ENCODE peak calls at places on chromosomes 16 and 17, in six cellular contexts. O is heart left ventricle, N is MM.1S, W is cardiac muscle cell, M is tibial nerve, H is Karpas-422. B is an unnamed sample.

GRCh38 chr17:8109669-8110455 is 8.5 kb downstream of the ALOXE3 start:
- DNase-seq in W (peak), M (no peak), H (peak), O (peak), N (peak), B (peak)

GRCh38 chr16:8868272-8869211 is at the start of gene CARHSP1:
- DNase-seq in N (peak), M (peak), H (peak), O (peak), W (peak), B (peak)

GRCh38 chr16:66641387-66641786 is 36.9 kb downstream of the CMTM3 start:
- DNase-seq in M (no peak), W (no peak), O (no peak), N (no peak), H (no peak), B (no peak)

GRCh38 chr17:19460695-19461094 is 49.7 kb downstream of the RNF112 start:
- DNase-seq in H (peak), O (no peak), N (no peak), W (no peak), M (no peak), B (peak)

GRCh38 chr16:56742030-56742984 is 12.4 kb downstream of the NUP93 start:
- DNase-seq in H (no peak), N (no peak), M (no peak), W (peak), O (no peak), B (no peak)

GRCh38 chr16:24309222-24309905 is 53.2 kb downstream of the CACNG3 start:
- DNase-seq in H (no peak), N (no peak), O (no peak), M (no peak), W (peak), B (no peak)

GRCh38 chr17:42827472-42827871 is 3.4 kb upstream of the BECN1 start:
- DNase-seq in M (no peak), O (no peak), W (no peak), N (no peak), H (no peak), B (no peak)

GRCh38 chr16:9077001-9077809 is 14.2 kb upstream of the HAPSTR1 start:
- DNase-seq in W (no peak), N (peak), M (no peak), H (no peak), O (no peak), B (no peak)

GRCh38 chr16:9125658-9126492 is 34.4 kb downstream of the HAPSTR1 start:
- DNase-seq in O (no peak), W (no peak), H (no peak), N (no peak), M (no peak), B (no peak)

GRCh38 chr16:50274771-50275415 is 8.5 kb downstream of the ADCY7 start:
- DNase-seq in W (no peak), M (no peak), O (no peak), N (peak), H (no peak), B (no peak)

GRCh38 chr16:47460301-47460754 is 535 bp downstream of the ITFG1 start:
- DNase-seq in O (no peak), M (no peak), H (no peak), N (no peak), W (no peak), B (no peak)

GRCh38 chr17:67718325-67718941 is 697 bp downstream of the NOL11 start:
- DNase-seq in O (no peak), H (peak), M (no peak), N (peak), W (peak), B (no peak)

GRCh38 chr17:4739122-4740024 is at the start of the genes CXCL16 and ZMYND15:
- DNase-seq in H (peak), W (peak), O (peak), N (peak), M (no peak), B (peak)

GRCh38 chr17:14559720-14560119 is 258.8 kb downstream of the HS3ST3B1 start:
- DNase-seq in M (no peak), W (no peak), N (no peak), H (no peak), O (no peak), B (no peak)

GRCh38 chr16:86374603-86375002 is 135.7 kb upstream of the FOXF1 start:
- DNase-seq in O (no peak), M (no peak), H (no peak), W (no peak), N (no peak), B (no peak)

GRCh38 chr16:17273142-17273561 is 197.6 kb downstream of the XYLT1 start:
- DNase-seq in H (no peak), W (peak), N (no peak), O (no peak), M (no peak), B (no peak)

GRCh38 chr17:55571095-55571494 is 59.8 kb upstream of the SMIM36 start:
- DNase-seq in M (no peak), N (no peak), H (no peak), W (no peak), O (no peak), B (no peak)

GRCh38 chr17:68512967-68513474 is 791 bp downstream of the PRKAR1A start:
- DNase-seq in H (peak), W (peak), N (peak), O (peak), M (no peak), B (peak)

GRCh38 chr16:66581246-66581952 is 2.1 kb downstream of the CMTM2 start:
- DNase-seq in H (no peak), N (no peak), W (peak), O (no peak), M (no peak), B (no peak)

GRCh38 chr17:29283496-29283895 is 10.5 kb downstream of the NUFIP2 start:
- DNase-seq in W (no peak), H (no peak), N (no peak), M (no peak), O (no peak), B (no peak)

GRCh38 chr16:86993426-86994110 is 323.6 kb downstream of the C16orf95 start:
- DNase-seq in O (no peak), W (no peak), M (no peak), N (no peak), H (no peak), B (no peak)

GRCh38 chr16:8957061-8957392 is 6.7 kb downstream of the USP7 start:
- DNase-seq in W (no peak), M (no peak), O (no peak), H (no peak), N (no peak), B (no peak)

GRCh38 chr17:35046740-35047283 is 16.7 kb downstream of the RFFL start:
- DNase-seq in W (peak), O (no peak), M (no peak), H (no peak), N (peak), B (no peak)

GRCh38 chr17:81509048-81509686 is 3.4 kb downstream of the ACTG1 start:
- DNase-seq in O (no peak), H (peak), W (peak), M (no peak), N (peak), B (no peak)

GRCh38 chr17:892958-893357 is 86.6 kb downstream of the NXN start:
- DNase-seq in N (no peak), H (no peak), W (no peak), M (no peak), O (no peak), B (no peak)

GRCh38 chr17:65039349-65039988 is 17.1 kb downstream of the GNA13 start:
- DNase-seq in N (peak), H (no peak), O (no peak), M (no peak), W (no peak), B (no peak)

GRCh38 chr16:13873835-13874438 is 46.0 kb upstream of the ERCC4 start:
- DNase-seq in W (peak), H (no peak), M (no peak), O (no peak), N (no peak), B (peak)

GRCh38 chr17:14515015-14515414 is 214.1 kb downstream of the HS3ST3B1 start:
- DNase-seq in M (no peak), O (no peak), N (no peak), H (no peak), W (peak), B (no peak)

GRCh38 chr17:17167356-17167755 is 38.8 kb downstream of the PLD6 start:
- DNase-seq in W (no peak), O (no peak), H (no peak), M (no peak), N (no peak), B (no peak)

GRCh38 chr16:84176192-84177053 is 10.4 kb downstream of the TAF1C start:
- DNase-seq in W (no peak), N (no peak), M (no peak), H (no peak), O (no peak), B (no peak)

GRCh38 chr17:36495076-36495578 is 8.6 kb downstream of the ZNHIT3 start:
- DNase-seq in W (no peak), H (no peak), M (no peak), N (no peak), O (no peak), B (no peak)

GRCh38 chr17:77325537-77325825 is 184.7 kb downstream of the SEC14L1 start:
- DNase-seq in W (no peak), O (no peak), M (no peak), N (no peak), H (no peak), B (no peak)

GRCh38 chr16:9557266-9557665 is 465.8 kb downstream of the HAPSTR1 start:
- DNase-seq in O (no peak), H (no peak), N (no peak), W (no peak), M (no peak), B (no peak)

GRCh38 chr17:77892031-77892430 is 66.5 kb upstream of the TNRC6C start:
- DNase-seq in M (no peak), O (no peak), H (no peak), N (no peak), W (no peak), B (no peak)

GRCh38 chr16:27547134-27547533 is 2.6 kb downstream of the GTF3C1 start:
- DNase-seq in O (peak), H (no peak), W (peak), M (no peak), N (no peak), B (no peak)

GRCh38 chr17:35559495-35559894 is 1.1 kb downstream of the SLFN14 start:
- DNase-seq in N (no peak), W (no peak), O (no peak), H (no peak), M (no peak), B (no peak)

GRCh38 chr17:10151667-10152496 is 46.5 kb downstream of the GAS7 start:
- DNase-seq in N (no peak), H (peak), M (no peak), O (no peak), W (peak), B (no peak)

DNA sequence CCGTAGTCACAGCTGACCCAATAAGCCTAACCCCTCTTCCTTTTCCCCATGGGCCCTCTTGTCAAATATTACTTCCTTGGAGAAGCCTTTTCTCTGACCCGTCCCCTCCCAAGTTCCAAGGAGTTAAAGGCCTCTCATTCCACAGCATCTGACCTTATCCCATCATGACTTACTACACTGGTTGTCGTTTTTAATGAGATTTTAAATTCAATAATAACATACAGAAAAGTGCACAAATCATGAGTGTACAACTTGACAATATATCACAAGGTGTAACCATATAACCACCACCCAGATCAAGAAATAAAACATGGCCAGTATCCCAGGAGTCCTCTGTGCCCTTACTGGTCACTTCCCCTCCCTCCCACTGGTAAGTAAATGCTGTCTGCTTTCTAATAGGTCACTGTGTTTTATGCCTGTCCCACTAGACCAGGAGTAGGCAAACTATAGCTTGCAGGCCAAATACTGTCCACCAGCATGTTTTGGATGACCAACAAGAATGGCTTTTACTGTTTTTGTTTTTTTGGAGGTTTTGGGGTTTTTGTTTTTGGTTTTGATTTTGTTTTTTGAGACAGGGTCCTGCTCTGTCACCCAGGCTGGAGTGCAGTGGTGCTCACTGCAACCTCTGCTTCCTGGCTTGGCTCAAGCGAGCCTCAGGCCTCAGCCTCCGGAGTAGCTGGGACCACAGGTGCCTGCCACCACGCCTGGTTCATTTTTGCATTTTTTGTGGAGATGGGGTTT is 1.2 kb upstream of the FDXR start:
- DNase-seq in H (no peak), W (no peak), N (no peak), O (no peak), M (no peak), B (no peak)
- H3K27ac ChIP-seq in H (peak), W (peak), N (peak), O (peak), M (peak), B (no peak)

DNA sequence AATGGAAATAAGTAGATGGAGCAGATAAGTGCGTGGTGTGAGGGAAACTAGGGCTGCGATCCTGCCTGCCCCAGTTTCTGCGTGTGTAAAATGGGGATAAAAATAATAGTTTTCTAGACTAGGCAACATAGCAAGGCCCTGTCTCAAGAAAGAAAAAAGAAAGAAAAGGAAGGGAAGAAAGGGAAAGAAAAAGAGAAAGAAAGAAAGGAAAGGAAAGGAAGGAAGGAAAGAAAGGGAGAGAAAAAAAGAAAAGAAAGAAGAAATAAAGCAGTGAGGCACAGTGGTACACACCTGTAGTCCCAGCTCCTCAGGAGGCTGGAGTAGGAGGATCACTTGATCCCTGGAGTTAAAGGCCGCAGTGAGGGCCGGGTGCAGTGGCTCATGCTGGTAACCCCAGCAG is 2.2 kb upstream of the PKMYT1 start:
- DNase-seq in N (no peak), M (no peak), H (no peak), W (no peak), O (no peak), B (no peak)
- H3K27ac ChIP-seq in N (no peak), M (no peak), H (no peak), W (no peak), O (no peak), B (no peak)

GRCh38 chr16:30183236-30183960 is at the start of gene CORO1A:
- DNase-seq in H (peak), M (peak), O (peak), N (peak), W (peak), B (peak)

GRCh38 chr16:30183961-30184429 is 593 bp downstream of the CORO1A start:
- DNase-seq in O (peak), M (no peak), N (peak), H (peak), W (no peak), B (no peak)

GRCh38 chr16:30185683-30186421 is 2.5 kb downstream of the CORO1A start:
- DNase-seq in H (peak), N (peak), W (no peak), M (no peak), O (peak), B (no peak)

GRCh38 chr16:30185141-30185682 is 1.8 kb downstream of the CORO1A start:
- DNase-seq in O (peak), N (peak), M (no peak), H (peak), W (no peak), B (no peak)

GRCh38 chr16:30184430-30185140 is 1.2 kb downstream of the CORO1A start:
- DNase-seq in O (peak), W (no peak), H (peak), M (no peak), N (peak), B (no peak)
- H3K27ac ChIP-seq in O (peak), W (no peak), H (peak), M (no peak), N (peak), B (peak)

GRCh38 chr17:50561796-50562195 is 1.3 kb downstream of the CACNA1G start:
- DNase-seq in M (no peak), W (no peak), N (no peak), O (no peak), H (no peak), B (no peak)
- H3K27ac ChIP-seq in M (no peak), W (no peak), N (no peak), O (no peak), H (no peak), B (no peak)

DNA sequence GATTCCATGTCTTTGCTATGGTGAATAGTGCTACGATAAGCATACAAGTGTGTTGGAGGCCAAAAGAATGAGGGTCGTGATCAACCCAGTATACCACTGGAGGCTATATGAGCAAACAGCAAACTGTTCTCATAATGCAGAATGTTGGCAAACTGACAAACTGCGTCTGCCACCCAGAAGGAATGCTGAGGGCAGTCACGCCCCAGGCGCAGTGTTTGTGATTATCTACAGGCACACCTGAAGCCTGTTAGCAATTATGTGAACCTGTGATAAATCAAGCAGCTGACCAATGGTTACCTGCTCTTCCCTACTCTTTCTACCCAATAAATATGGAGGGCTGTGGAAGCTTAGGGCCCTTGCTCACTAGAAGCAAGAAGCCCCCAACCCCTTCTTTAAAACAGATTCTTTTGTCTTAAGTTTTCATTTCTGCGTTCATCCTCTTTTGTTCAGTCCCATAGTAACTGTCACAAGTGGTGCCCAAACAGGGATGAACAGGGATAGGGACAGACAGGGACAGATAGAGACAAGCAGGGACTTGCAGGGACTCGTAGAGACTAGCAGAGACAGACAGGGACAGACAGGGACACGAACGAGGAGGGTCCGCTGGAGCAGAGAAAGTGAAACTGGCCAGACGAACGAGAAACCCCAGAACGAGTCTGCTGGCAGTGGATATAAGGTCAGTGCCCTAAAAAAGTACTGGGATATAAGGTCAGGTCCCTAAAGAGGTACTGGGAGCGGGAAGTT is 25.1 kb downstream of the CD300LG start:
- DNase-seq in N (no peak), O (no peak), H (no peak), M (no peak), W (no peak), B (no peak)
- H3K27ac ChIP-seq in N (no peak), O (no peak), H (no peak), M (no peak), W (no peak), B (no peak)

GRCh38 chr17:74975943-74976342 is 3.4 kb upstream of the HID1 start:
- DNase-seq in W (no peak), M (no peak), O (no peak), N (no peak), H (no peak), B (no peak)
- H3K27ac ChIP-seq in W (no peak), M (no peak), O (no peak), N (no peak), H (no peak), B (no peak)

B was measured in caudate nucleus.